ENCODE peak calls at places on chromosomes 13 and 19, in eight cellular contexts. M is heart right ventricle, L is colonic mucosa, G is mucosa of descending colon, I is lower lobe of right lung, A is HL-60, N is neural progenitor cell, P is psoas muscle. O is an unnamed sample.

GRCh38 chr13:41515491-41516139 is 58.3 kb downstream of the RGCC start:
- DNase-seq in N (no peak), P (no peak), A (no peak), G (no peak), L (no peak), I (no peak), M (no peak), O (no peak)

GRCh38 chr13:35917252-35917941 is 213.8 kb downstream of the DCLK1 start:
- DNase-seq in A (no peak), M (no peak), G (no peak), N (no peak), I (no peak), P (no peak), L (no peak), O (peak; percentile 26)

GRCh38 chr19:1213391-1214286 is 8.1 kb downstream of the STK11 start:
- DNase-seq in L (peak; percentile 78), N (no peak), A (peak; percentile 83), I (peak; percentile 84), P (peak; percentile 93), M (peak; percentile 71), G (peak; percentile 79), O (no peak)

GRCh38 chr19:679418-680286 is 3.5 kb downstream of the FSTL3 start:
- DNase-seq in L (peak; percentile 58), N (peak; percentile 76), M (peak; percentile 77), G (peak; percentile 46), P (peak; percentile 85), A (peak; percentile 51), I (peak; percentile 77), O (peak; percentile 86)

GRCh38 chr13:46389457-46389856 is 2.4 kb upstream of the RUBCNL start:
- DNase-seq in P (no peak), A (no peak), I (no peak), M (no peak), L (no peak), G (no peak), N (no peak), O (no peak)

GRCh38 chr13:33494596-33495214 is 209.2 kb upstream of the STARD13 start:
- DNase-seq in L (no peak), P (no peak), I (no peak), N (no peak), G (no peak), A (no peak), M (no peak), O (peak; percentile 97)

GRCh38 chr19:41297628-41298326 is 12.2 kb upstream of the CCDC97 start:
- DNase-seq in I (no peak), A (no peak), P (no peak), G (no peak), M (no peak), N (no peak), L (no peak), O (no peak)

GRCh38 chr13:59906413-59907027 is 257.2 kb downstream of the DIAPH3 start:
- DNase-seq in M (no peak), A (no peak), G (peak; percentile 19), I (no peak), L (no peak), N (peak; percentile 33), P (no peak), O (peak; percentile 78)

GRCh38 chr19:13748169-13748884 is 16.0 kb upstream of the MRI1 start:
- DNase-seq in M (no peak), L (peak; percentile 50), A (peak; percentile 21), P (no peak), I (no peak), N (peak; percentile 31), G (peak; percentile 47), O (peak; percentile 55)

GRCh38 chr13:49329831-49330545 is 82.3 kb downstream of the CDADC1 start:
- DNase-seq in L (no peak), G (no peak), N (no peak), I (no peak), M (no peak), A (no peak), P (no peak), O (no peak)

GRCh38 chr13:49322702-49323101 is 75.0 kb downstream of the CDADC1 start:
- DNase-seq in A (no peak), M (no peak), N (no peak), G (no peak), P (no peak), I (no peak), L (no peak), O (no peak)

GRCh38 chr13:49330546-49330864 is 82.8 kb downstream of the CDADC1 start:
- DNase-seq in L (no peak), M (no peak), P (no peak), N (no peak), G (no peak), A (no peak), I (no peak), O (no peak)

GRCh38 chr13:49323344-49323743 is 75.6 kb downstream of the CDADC1 start:
- DNase-seq in A (no peak), P (no peak), M (no peak), N (no peak), I (no peak), G (no peak), L (no peak), O (no peak)

DNA sequence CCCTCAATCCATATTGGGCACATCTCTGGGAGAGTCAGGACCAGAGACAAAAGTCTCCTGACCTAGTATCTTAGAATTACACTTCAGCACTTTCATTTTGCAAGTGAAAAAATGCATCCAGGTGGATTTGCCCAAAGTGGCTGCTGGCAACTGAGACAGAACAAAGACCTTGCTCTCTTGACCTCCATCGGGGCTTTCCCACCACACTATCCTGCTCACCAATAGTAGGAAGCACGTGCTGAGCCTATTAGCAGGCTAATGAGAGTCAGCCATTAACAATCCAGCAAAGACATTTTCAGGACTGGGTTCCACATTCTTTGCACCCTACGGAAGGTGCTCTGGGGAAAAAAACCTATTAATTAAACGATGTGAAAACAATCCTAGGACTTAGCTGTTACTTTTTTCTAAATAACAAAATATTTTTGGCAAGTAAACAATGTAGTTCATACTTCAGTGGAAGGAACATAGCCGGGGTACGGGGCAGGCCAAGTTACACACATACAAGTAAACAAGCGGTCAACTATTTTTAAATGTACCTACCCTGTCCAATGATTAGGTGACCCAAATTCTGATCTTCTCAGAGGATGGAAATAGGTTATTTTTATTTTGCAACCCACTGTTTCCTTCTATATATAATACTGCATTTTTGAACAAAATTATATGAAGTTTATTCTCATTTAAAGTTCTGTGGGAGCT is 78.6 kb downstream of the CDADC1 start:
- DNase-seq in L (no peak), I (no peak), P (no peak), N (no peak), G (no peak), M (no peak), A (no peak), O (no peak)
- H3K4me3 ChIP-seq in L (no peak overlapping the region), I (no peak overlapping the region), P (no peak overlapping the region), N (no peak overlapping the region), G (no peak overlapping the region), M (no peak overlapping the region), A (no peak overlapping the region), O (no peak overlapping the region)

DNA sequence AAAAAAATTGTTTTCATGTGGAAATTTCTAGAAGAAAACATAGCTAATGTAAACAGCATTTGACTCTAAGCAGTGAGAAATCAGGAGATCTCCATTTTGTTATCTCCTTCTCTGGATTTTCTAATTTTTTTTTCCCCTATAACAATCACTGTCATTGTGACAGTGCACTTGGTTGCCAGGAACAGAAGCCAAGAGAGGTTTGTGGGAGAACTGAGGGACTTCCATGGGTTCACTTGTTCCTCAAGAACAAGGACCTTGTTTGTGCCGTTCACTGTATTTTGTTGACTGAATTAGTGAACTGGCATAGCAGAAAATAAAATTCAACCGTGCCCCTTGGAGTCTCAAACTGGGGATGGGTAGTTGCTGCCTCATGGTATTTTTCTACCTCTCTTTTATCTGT is 17.1 kb downstream of the SHISA7 start:
- DNase-seq in L (no peak), M (no peak), I (no peak), N (no peak), G (no peak), P (no peak), A (no peak), O (no peak)
- TF ChIP-seq CTCF in L (no peak), M (no peak), I (no peak), N (no peak), G (no peak), P (no peak), A (no peak), O (no peak)

GRCh38 chr13:109271555-109271954 is 514.8 kb downstream of the IRS2 start:
- DNase-seq in I (no peak), G (no peak), P (no peak), L (no peak), N (no peak), M (no peak), A (no peak), O (no peak)

GRCh38 chr13:109274188-109274821 is 512.1 kb downstream of the IRS2 start:
- DNase-seq in N (peak; percentile 89), M (no peak), G (no peak), A (no peak), P (no peak), L (no peak), I (peak; percentile 52), O (peak; percentile 52)

GRCh38 chr13:109271991-109272454 is 514.4 kb downstream of the IRS2 start:
- DNase-seq in L (no peak), N (peak; percentile 60), P (no peak), M (no peak), G (no peak), I (no peak), A (no peak), O (no peak)

GRCh38 chr13:109273326-109273751 is 513.0 kb downstream of the IRS2 start:
- DNase-seq in N (no peak), A (no peak), P (no peak), L (no peak), G (no peak), M (no peak), I (no peak), O (no peak)

GRCh38 chr13:109272595-109273325 is 513.6 kb downstream of the IRS2 start:
- DNase-seq in N (no peak), G (no peak), I (no peak), A (no peak), M (no peak), L (no peak), P (no peak), O (no peak)
- H3K4me3 ChIP-seq in N (no peak overlapping the region), G (no peak overlapping the region), I (no peak overlapping the region), A (no peak overlapping the region), M (no peak overlapping the region), L (no peak overlapping the region), P (no peak overlapping the region), O (no peak overlapping the region)

DNA sequence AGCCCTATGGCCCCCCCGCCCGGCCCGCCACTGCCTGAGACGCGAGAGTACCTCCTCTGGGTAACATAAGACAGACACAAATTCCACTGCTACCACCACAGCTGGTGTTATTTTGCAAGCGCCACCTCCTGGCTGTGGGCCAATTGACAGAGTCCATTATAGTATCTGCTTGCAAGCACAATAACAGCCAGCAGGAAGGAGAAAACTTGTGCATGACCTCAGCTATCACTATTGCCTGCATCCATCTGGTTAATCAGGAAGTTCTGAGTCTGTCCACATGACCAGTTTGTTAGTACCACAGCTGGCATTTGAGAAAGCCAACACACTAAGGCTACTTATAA is 25.3 kb upstream of the OR10H2 start:
- DNase-seq in M (peak; percentile 76), L (peak; percentile 94), I (peak; percentile 72), A (peak; percentile 98), N (no peak), G (peak; percentile 95), P (peak; percentile 87), O (peak; percentile 7)
- TF ChIP-seq CTCF in M (no peak), L (no peak), I (no peak), A (no peak), N (no peak), G (no peak), P (no peak), O (no peak)

O was measured in fibroblast of the aortic adventitia.